ENCODE peak calls at places on chromosome 18, in eight cellular contexts. One of them, this sample, is unnamed. For H3K27me3, the result is how much of the 10 kb centered on the place peaks cover.

GRCh38 chr18:9751371-9752031 is 43.4 kb downstream of the RAB31 start:
- DNase-seq in lower lobe of right lung: no peak
- DNase-seq in body of pancreas: no peak
- DNase-seq in heart right ventricle: no peak
- DNase-seq in transverse colon: no peak
- DNase-seq in HCT116: no peak
- DNase-seq in MM.1S: no peak
- DNase-seq in prostate gland: no peak
- DNase-seq in this sample: no peak

GRCh38 chr18:63410792-63411191 is 11.5 kb downstream of the VPS4B start:
- DNase-seq in HCT116: no peak
- DNase-seq in heart right ventricle: no peak
- DNase-seq in prostate gland: no peak
- DNase-seq in body of pancreas: no peak
- DNase-seq in MM.1S: no peak
- DNase-seq in transverse colon: no peak
- DNase-seq in lower lobe of right lung: no peak
- DNase-seq in this sample: no peak

GRCh38 chr18:37299471-37300304 is 265.9 kb downstream of the CELF4 start:
- DNase-seq in lower lobe of right lung: peak
- DNase-seq in transverse colon: peak
- DNase-seq in MM.1S: no peak
- DNase-seq in body of pancreas: peak
- DNase-seq in HCT116: peak
- DNase-seq in heart right ventricle: peak
- DNase-seq in prostate gland: peak
- DNase-seq in this sample: peak

GRCh38 chr18:26780520-26781325 is 84.8 kb downstream of the AQP4 start:
- DNase-seq in body of pancreas: no peak
- DNase-seq in transverse colon: no peak
- DNase-seq in MM.1S: no peak
- DNase-seq in lower lobe of right lung: no peak
- DNase-seq in prostate gland: no peak
- DNase-seq in HCT116: no peak
- DNase-seq in heart right ventricle: no peak
- DNase-seq in this sample: no peak

GRCh38 chr18:48885266-48885950 is 65.4 kb downstream of the SMAD7 start:
- DNase-seq in heart right ventricle: no peak
- DNase-seq in lower lobe of right lung: no peak
- DNase-seq in HCT116: no peak
- DNase-seq in prostate gland: peak
- DNase-seq in body of pancreas: no peak
- DNase-seq in transverse colon: no peak
- DNase-seq in MM.1S: no peak
- DNase-seq in this sample: no peak

GRCh38 chr18:2826581-2826980 is 20.2 kb upstream of the EMILIN2 start:
- DNase-seq in heart right ventricle: peak
- DNase-seq in body of pancreas: no peak
- DNase-seq in prostate gland: no peak
- DNase-seq in transverse colon: no peak
- DNase-seq in lower lobe of right lung: no peak
- DNase-seq in HCT116: no peak
- DNase-seq in MM.1S: no peak
- DNase-seq in this sample: peak

GRCh38 chr18:36322408-36322728 is 24.9 kb downstream of the FHOD3 start:
- DNase-seq in lower lobe of right lung: no peak
- DNase-seq in prostate gland: no peak
- DNase-seq in HCT116: no peak
- DNase-seq in body of pancreas: no peak
- DNase-seq in heart right ventricle: no peak
- DNase-seq in transverse colon: no peak
- DNase-seq in MM.1S: no peak
- DNase-seq in this sample: no peak

GRCh38 chr18:47929681-47930085 is 776 bp downstream of the SMAD2 start:
- DNase-seq in body of pancreas: no peak
- DNase-seq in transverse colon: no peak
- DNase-seq in MM.1S: peak
- DNase-seq in lower lobe of right lung: no peak
- DNase-seq in HCT116: no peak
- DNase-seq in heart right ventricle: no peak
- DNase-seq in prostate gland: peak
- DNase-seq in this sample: no peak

GRCh38 chr18:76475450-76476203 is 19.4 kb downstream of the ZNF516 start:
- DNase-seq in body of pancreas: no peak
- DNase-seq in MM.1S: no peak
- DNase-seq in heart right ventricle: no peak
- DNase-seq in prostate gland: no peak
- DNase-seq in lower lobe of right lung: no peak
- DNase-seq in HCT116: no peak
- DNase-seq in transverse colon: no peak
- DNase-seq in this sample: no peak

GRCh38 chr18:13303761-13304364 is 85.3 kb downstream of the LDLRAD4 start:
- DNase-seq in HCT116: no peak
- DNase-seq in heart right ventricle: no peak
- DNase-seq in body of pancreas: no peak
- DNase-seq in MM.1S: no peak
- DNase-seq in lower lobe of right lung: no peak
- DNase-seq in transverse colon: no peak
- DNase-seq in prostate gland: no peak
- DNase-seq in this sample: no peak

GRCh38 chr18:6677086-6677485 is 52.4 kb upstream of the ARHGAP28 start:
- DNase-seq in body of pancreas: no peak
- DNase-seq in HCT116: no peak
- DNase-seq in transverse colon: no peak
- DNase-seq in lower lobe of right lung: no peak
- DNase-seq in prostate gland: no peak
- DNase-seq in MM.1S: no peak
- DNase-seq in heart right ventricle: no peak
- DNase-seq in this sample: no peak

GRCh38 chr18:67425724-67426123 is 90.8 kb downstream of the DSEL start:
- DNase-seq in lower lobe of right lung: no peak
- DNase-seq in MM.1S: no peak
- DNase-seq in heart right ventricle: no peak
- DNase-seq in HCT116: no peak
- DNase-seq in transverse colon: no peak
- DNase-seq in prostate gland: no peak
- DNase-seq in body of pancreas: no peak
- DNase-seq in this sample: no peak

GRCh38 chr18:32612651-32613050 is 142.0 kb upstream of the GAREM1 start:
- DNase-seq in MM.1S: no peak
- DNase-seq in heart right ventricle: no peak
- DNase-seq in lower lobe of right lung: no peak
- DNase-seq in transverse colon: no peak
- DNase-seq in HCT116: no peak
- DNase-seq in body of pancreas: no peak
- DNase-seq in prostate gland: peak
- DNase-seq in this sample: no peak

GRCh38 chr18:48326901-48327675 is 82.1 kb downstream of the ZBTB7C start:
- DNase-seq in transverse colon: no peak
- DNase-seq in lower lobe of right lung: no peak
- DNase-seq in heart right ventricle: no peak
- DNase-seq in prostate gland: no peak
- DNase-seq in MM.1S: no peak
- DNase-seq in body of pancreas: no peak
- DNase-seq in HCT116: no peak
- DNase-seq in this sample: no peak

GRCh38 chr18:13823707-13824395 is at the start of gene MC5R:
- DNase-seq in HCT116: no peak
- DNase-seq in heart right ventricle: peak
- DNase-seq in prostate gland: peak
- DNase-seq in MM.1S: peak
- DNase-seq in lower lobe of right lung: peak
- DNase-seq in transverse colon: peak
- DNase-seq in body of pancreas: peak
- DNase-seq in this sample: peak

GRCh38 chr18:36387296-36387695 is 89.8 kb downstream of the FHOD3 start:
- DNase-seq in MM.1S: no peak
- DNase-seq in prostate gland: no peak
- DNase-seq in body of pancreas: no peak
- DNase-seq in lower lobe of right lung: no peak
- DNase-seq in heart right ventricle: no peak
- DNase-seq in transverse colon: no peak
- DNase-seq in HCT116: no peak
- DNase-seq in this sample: no peak

GRCh38 chr18:7512326-7512725 is 54.8 kb upstream of the PTPRM start:
- DNase-seq in transverse colon: no peak
- DNase-seq in heart right ventricle: no peak
- DNase-seq in body of pancreas: peak
- DNase-seq in HCT116: no peak
- DNase-seq in lower lobe of right lung: no peak
- DNase-seq in prostate gland: peak
- DNase-seq in MM.1S: no peak
- DNase-seq in this sample: no peak

GRCh38 chr18:48847807-48848486 is 102.8 kb downstream of the SMAD7 start:
- DNase-seq in lower lobe of right lung: peak
- DNase-seq in transverse colon: no peak
- DNase-seq in prostate gland: no peak
- DNase-seq in HCT116: no peak
- DNase-seq in heart right ventricle: no peak
- DNase-seq in body of pancreas: no peak
- DNase-seq in MM.1S: no peak
- DNase-seq in this sample: no peak

GRCh38 chr18:62634991-62635630 is 80.2 kb upstream of the PHLPP1 start:
- DNase-seq in transverse colon: no peak
- DNase-seq in body of pancreas: no peak
- DNase-seq in prostate gland: no peak
- DNase-seq in heart right ventricle: no peak
- DNase-seq in MM.1S: no peak
- DNase-seq in HCT116: no peak
- DNase-seq in lower lobe of right lung: no peak
- DNase-seq in this sample: no peak

GRCh38 chr18:9354256-9354655 is 19.7 kb downstream of the TWSG1 start:
- DNase-seq in transverse colon: no peak
- DNase-seq in heart right ventricle: no peak
- DNase-seq in HCT116: no peak
- DNase-seq in lower lobe of right lung: no peak
- DNase-seq in MM.1S: no peak
- DNase-seq in prostate gland: no peak
- DNase-seq in body of pancreas: no peak
- DNase-seq in this sample: no peak

GRCh38 chr18:63785031-63785430 is 9.8 kb downstream of the SERPINB7 start:
- DNase-seq in HCT116: no peak
- DNase-seq in prostate gland: no peak
- DNase-seq in body of pancreas: no peak
- DNase-seq in transverse colon: no peak
- DNase-seq in lower lobe of right lung: no peak
- DNase-seq in heart right ventricle: no peak
- DNase-seq in MM.1S: no peak
- DNase-seq in this sample: no peak

GRCh38 chr18:76338088-76338487 is 157.0 kb downstream of the ZNF516 start:
- DNase-seq in transverse colon: no peak
- DNase-seq in body of pancreas: no peak
- DNase-seq in lower lobe of right lung: no peak
- DNase-seq in HCT116: no peak
- DNase-seq in MM.1S: no peak
- DNase-seq in prostate gland: no peak
- DNase-seq in heart right ventricle: no peak
- DNase-seq in this sample: no peak

GRCh38 chr18:44805643-44806042 is 125.0 kb downstream of the SETBP1 start:
- DNase-seq in lower lobe of right lung: no peak
- DNase-seq in transverse colon: no peak
- DNase-seq in HCT116: no peak
- DNase-seq in MM.1S: no peak
- DNase-seq in prostate gland: no peak
- DNase-seq in body of pancreas: no peak
- DNase-seq in heart right ventricle: no peak
- DNase-seq in this sample: no peak
- TF ChIP-seq CTCF in lower lobe of right lung: no peak
- TF ChIP-seq CTCF in transverse colon: no peak
- TF ChIP-seq CTCF in HCT116: no peak
- TF ChIP-seq CTCF in MM.1S: no peak
- TF ChIP-seq CTCF in prostate gland: no peak
- TF ChIP-seq CTCF in body of pancreas: no peak
- TF ChIP-seq CTCF in heart right ventricle: no peak
- TF ChIP-seq CTCF in this sample: no peak

GRCh38 chr18:59207506-59207905 is 12.5 kb upstream of the GRP start:
- DNase-seq in HCT116: no peak
- DNase-seq in body of pancreas: no peak
- DNase-seq in prostate gland: no peak
- DNase-seq in transverse colon: no peak
- DNase-seq in MM.1S: no peak
- DNase-seq in lower lobe of right lung: no peak
- DNase-seq in heart right ventricle: no peak
- DNase-seq in this sample: no peak

GRCh38 chr18:59210311-59210710 is 9.6 kb upstream of the GRP start:
- DNase-seq in lower lobe of right lung: no peak
- DNase-seq in body of pancreas: no peak
- DNase-seq in HCT116: no peak
- DNase-seq in MM.1S: no peak
- DNase-seq in heart right ventricle: no peak
- DNase-seq in transverse colon: no peak
- DNase-seq in prostate gland: no peak
- DNase-seq in this sample: no peak

GRCh38 chr18:59208602-59209001 is 11.4 kb upstream of the GRP start:
- DNase-seq in body of pancreas: no peak
- DNase-seq in lower lobe of right lung: no peak
- DNase-seq in transverse colon: no peak
- DNase-seq in heart right ventricle: no peak
- DNase-seq in MM.1S: no peak
- DNase-seq in HCT116: no peak
- DNase-seq in prostate gland: no peak
- DNase-seq in this sample: no peak

GRCh38 chr18:59211629-59212028 is 8.3 kb upstream of the GRP start:
- DNase-seq in MM.1S: no peak
- DNase-seq in lower lobe of right lung: no peak
- DNase-seq in HCT116: no peak
- DNase-seq in transverse colon: no peak
- DNase-seq in heart right ventricle: no peak
- DNase-seq in body of pancreas: no peak
- DNase-seq in prostate gland: no peak
- DNase-seq in this sample: no peak
- H3K27me3 ChIP-seq in MM.1S: under half
- H3K27me3 ChIP-seq in lower lobe of right lung: under half
- H3K27me3 ChIP-seq in HCT116: under half
- H3K27me3 ChIP-seq in transverse colon: under half
- H3K27me3 ChIP-seq in heart right ventricle: under half
- H3K27me3 ChIP-seq in body of pancreas: under half
- H3K27me3 ChIP-seq in prostate gland: under half
- H3K27me3 ChIP-seq in this sample: under half

GRCh38 chr18:56436651-56437050 is 201.7 kb downstream of the TXNL1 start:
- DNase-seq in transverse colon: no peak
- DNase-seq in prostate gland: no peak
- DNase-seq in lower lobe of right lung: no peak
- DNase-seq in MM.1S: no peak
- DNase-seq in HCT116: no peak
- DNase-seq in heart right ventricle: no peak
- DNase-seq in body of pancreas: no peak
- DNase-seq in this sample: no peak

GRCh38 chr18:56431551-56431950 is 206.8 kb downstream of the TXNL1 start:
- DNase-seq in lower lobe of right lung: no peak
- DNase-seq in transverse colon: no peak
- DNase-seq in body of pancreas: peak
- DNase-seq in HCT116: no peak
- DNase-seq in prostate gland: no peak
- DNase-seq in heart right ventricle: no peak
- DNase-seq in MM.1S: no peak
- DNase-seq in this sample: no peak

GRCh38 chr18:56433919-56434318 is 204.5 kb downstream of the TXNL1 start:
- DNase-seq in lower lobe of right lung: no peak
- DNase-seq in prostate gland: no peak
- DNase-seq in body of pancreas: no peak
- DNase-seq in heart right ventricle: no peak
- DNase-seq in HCT116: no peak
- DNase-seq in MM.1S: no peak
- DNase-seq in transverse colon: no peak
- DNase-seq in this sample: no peak
- TF ChIP-seq CTCF in lower lobe of right lung: no peak
- TF ChIP-seq CTCF in prostate gland: no peak
- TF ChIP-seq CTCF in body of pancreas: no peak
- TF ChIP-seq CTCF in heart right ventricle: no peak
- TF ChIP-seq CTCF in HCT116: no peak
- TF ChIP-seq CTCF in MM.1S: no peak
- TF ChIP-seq CTCF in transverse colon: no peak
- TF ChIP-seq CTCF in this sample: no peak

GRCh38 chr18:74456017-74456408 is 1.1 kb downstream of the DIPK1C start:
- DNase-seq in transverse colon: no peak
- DNase-seq in prostate gland: no peak
- DNase-seq in lower lobe of right lung: no peak
- DNase-seq in HCT116: no peak
- DNase-seq in heart right ventricle: no peak
- DNase-seq in MM.1S: no peak
- DNase-seq in body of pancreas: no peak
- DNase-seq in this sample: no peak
- H3K27me3 ChIP-seq in transverse colon: half or more
- H3K27me3 ChIP-seq in prostate gland: under half
- H3K27me3 ChIP-seq in lower lobe of right lung: half or more
- H3K27me3 ChIP-seq in HCT116: under half
- H3K27me3 ChIP-seq in heart right ventricle: under half
- H3K27me3 ChIP-seq in MM.1S: under half
- H3K27me3 ChIP-seq in body of pancreas: under half
- H3K27me3 ChIP-seq in this sample: under half

This sample was measured in ovary.